ENCODE peak calls at places on chromosome 18, in seven cellular contexts. A is CD4-positive, alpha-beta memory T cell; E is dermis blood vessel endothelial cell; X is GM04503; M is WTC11; F is hepatocyte; Q is heart left ventricle. O is an unnamed sample.

GRCh38 chr18:55489742-55490055 is 98.3 kb downstream of the TCF4 start:
- DNase-seq in A (no peak), E (peak), X (no peak), M (no peak), F (no peak), Q (no peak), O (no peak)

GRCh38 chr18:48445540-48445939 is 36.4 kb upstream of the ZBTB7C start:
- DNase-seq in A (peak), E (peak), X (peak), M (peak), F (peak), Q (peak), O (peak)

GRCh38 chr18:70284976-70285610 is 3.8 kb upstream of the SOCS6 start:
- DNase-seq in A (no peak), E (no peak), X (no peak), M (no peak), F (no peak), Q (no peak), O (no peak)

GRCh38 chr18:45896991-45897390 is 70.1 kb downstream of the EPG5 start:
- DNase-seq in A (no peak), E (no peak), X (no peak), M (no peak), F (peak), Q (no peak), O (no peak)

GRCh38 chr18:23191952-23192662 is 56.8 kb downstream of the CABLES1 start:
- DNase-seq in A (no peak), E (peak), X (no peak), M (no peak), F (peak), Q (peak), O (no peak)

GRCh38 chr18:25180974-25181373 is 171.0 kb downstream of the ZNF521 start:
- DNase-seq in A (no peak), E (no peak), X (no peak), M (no peak), F (no peak), Q (no peak), O (no peak)

GRCh38 chr18:2108581-2108980 is 462.7 kb downstream of the METTL4 start:
- DNase-seq in A (no peak), E (no peak), X (peak), M (no peak), F (no peak), Q (no peak), O (no peak)

GRCh38 chr18:40159141-40160017 is 1795.7 kb upstream of the PIK3C3 start:
- DNase-seq in A (no peak), E (peak), X (no peak), M (no peak), F (peak), Q (no peak), O (peak)